ENCODE peak calls at places on chromosome 16, in nine cellular contexts. X is T-helper 1 cell; I is cardiac muscle cell; B is nucleus accumbens; V is skeletal muscle cell; J is SW 1271; L is stimulated activated CD4-positive, alpha-beta T cell treated with anti-CD3 and anti-CD28 coated beads, TNF-alpha, amount 100 ng/mL, for 24 hours; Y is C1 segment of cervical spinal cord; N is activated T-helper 2 cell treated with anti-CD3 and anti-CD28 coated beads, Interferon-gamma antibody, Interleukin-2, Interleukin-4, amounts not matched to agents 10 μg/mL and 5 μg/mL and 100 μg/mL, durations not matched to agents 14 hours and 24 hours and 36 hours. Q is an unnamed sample.

GRCh38 chr16:72168365-72168764 is 3.6 kb downstream of the PMFBP1 start:
- DNase-seq in Y (no peak), I (no peak), N (no peak), V (no peak), L (no peak), B (no peak), J (no peak), X (no peak), Q (peak)

GRCh38 chr16:24973771-24974461 is 41.3 kb downstream of the ARHGAP17 start:
- DNase-seq in I (no peak), X (no peak), L (no peak), B (no peak), N (no peak), J (no peak), Y (no peak), V (no peak), Q (no peak)

GRCh38 chr16:24070851-24071250 is 185.3 kb upstream of the CACNG3 start:
- DNase-seq in B (no peak), Y (peak), J (no peak), I (peak), L (no peak), N (no peak), X (peak), V (no peak), Q (peak)

GRCh38 chr16:1771072-1771863 is at the start of gene NME3:
- DNase-seq in L (peak), Y (peak), B (peak), X (peak), V (no peak), J (no peak), I (peak), N (peak), Q (peak)

GRCh38 chr16:66212426-66212825 is 154.1 kb upstream of the CDH5 start:
- DNase-seq in B (no peak), J (no peak), L (no peak), Y (no peak), N (no peak), X (no peak), I (no peak), V (no peak), Q (peak)

GRCh38 chr16:80527297-80527696 is 13.5 kb upstream of the DYNLRB2 start:
- DNase-seq in Y (no peak), L (no peak), B (no peak), V (no peak), I (peak), N (peak), X (peak), J (no peak), Q (peak)

GRCh38 chr16:15749985-15750384 is 99.9 kb downstream of the NDE1 start:
- DNase-seq in N (no peak), B (no peak), J (no peak), V (no peak), L (no peak), I (no peak), Y (no peak), X (no peak), Q (no peak)

GRCh38 chr16:23843143-23843542 is 7.4 kb downstream of the PRKCB start:
- DNase-seq in Y (no peak), I (no peak), B (no peak), L (no peak), X (no peak), J (no peak), N (no peak), V (no peak), Q (no peak)

GRCh38 chr16:86026136-86026905 is 127.4 kb downstream of the IRF8 start:
- DNase-seq in L (no peak), J (no peak), Y (no peak), B (no peak), X (no peak), I (no peak), V (no peak), N (no peak), Q (no peak)

GRCh38 chr16:56673916-56674315 is 4.3 kb downstream of the MT1H start:
- DNase-seq in B (no peak), Y (no peak), X (no peak), V (no peak), I (peak), N (no peak), J (no peak), L (no peak), Q (no peak)

GRCh38 chr16:642189-643049 is 791 bp downstream of the MCRIP2 start:
- DNase-seq in N (peak), J (no peak), I (peak), X (no peak), Y (no peak), B (no peak), L (no peak), V (no peak), Q (peak)

GRCh38 chr16:11759163-11759834 is 16.6 kb upstream of the TXNDC11 start:
- DNase-seq in B (no peak), V (no peak), N (no peak), J (no peak), L (no peak), I (no peak), Y (no peak), X (no peak), Q (no peak)

GRCh38 chr16:28985206-28985605 is 354 bp downstream of the LAT start:
- DNase-seq in L (no peak), X (peak), J (no peak), B (no peak), V (no peak), I (no peak), Y (no peak), N (no peak), Q (no peak)

GRCh38 chr16:53372942-53373871 is 61.1 kb upstream of the RBL2 start:
- DNase-seq in J (no peak), X (peak), N (peak), Y (no peak), V (no peak), I (no peak), B (no peak), L (peak), Q (peak)

GRCh38 chr16:55543470-55543869 is 23.0 kb upstream of the CAPNS2 start:
- DNase-seq in X (no peak), Y (no peak), J (no peak), V (no peak), I (peak), L (no peak), N (no peak), B (no peak), Q (peak)

GRCh38 chr16:5490499-5490898 is 392.9 kb upstream of the EEF2KMT start:
- DNase-seq in J (no peak), X (peak), B (no peak), L (no peak), N (peak), Y (no peak), I (no peak), V (no peak), Q (peak)

Q was measured in SK-N-SH.